ENCODE peak calls at places on chromosome 17, in four cellular contexts. Q is cardiac muscle cell, S is WERI-Rb-1, E is uterus. O is an unnamed sample.

GRCh38 chr17:28999216-28999615 is 6.6 kb downstream of the SEZ6 start:
- DNase-seq in Q (no peak), S (no peak), E (no peak), O (no peak)

GRCh38 chr17:40443196-40443987 is at the start of gene IGFBP4:
- DNase-seq in Q (peak; percentile 86), S (peak; percentile 92), E (peak; percentile 88), O (peak; percentile 83)

GRCh38 chr17:17528696-17529652 is 32.8 kb upstream of the RASD1 start:
- DNase-seq in Q (no peak), S (no peak), E (no peak), O (no peak)

GRCh38 chr17:68710976-68711375 is 109.8 kb upstream of the FAM20A start:
- DNase-seq in Q (no peak), S (no peak), E (no peak), O (no peak)

GRCh38 chr17:72822358-72823023 is 270.0 kb downstream of the SLC39A11 start:
- DNase-seq in Q (no peak), S (no peak), E (no peak), O (no peak)

GRCh38 chr17:60993497-60993896 is 315.8 kb downstream of the BCAS3 start:
- DNase-seq in Q (no peak), S (no peak), E (no peak), O (no peak)

GRCh38 chr17:31489295-31490018 is 98.0 kb downstream of the RAB11FIP4 start:
- DNase-seq in Q (no peak), S (no peak), E (no peak), O (no peak)

GRCh38 chr17:31875081-31875480 is 16.0 kb upstream of the COPRS start:
- DNase-seq in Q (no peak), S (no peak), E (no peak), O (no peak)

GRCh38 chr17:46782250-46782953 is 36.1 kb downstream of the WNT3 start:
- DNase-seq in Q (peak; percentile 30), S (peak; percentile 83), E (no peak), O (no peak)

GRCh38 chr17:16924701-16925440 is 47.0 kb downstream of the TNFRSF13B start:
- DNase-seq in Q (no peak), S (no peak), E (no peak), O (no peak)

GRCh38 chr17:82298538-82299421 is 18.6 kb downstream of the CD7 start:
- DNase-seq in Q (no peak), S (no peak), E (no peak), O (no peak)

GRCh38 chr17:45334701-45335677 is 18.2 kb upstream of the MAP3K14 start:
- DNase-seq in Q (no peak), S (no peak), E (no peak), O (no peak)

GRCh38 chr17:58172369-58173071 is 5.7 kb downstream of the OR4D2 start:
- DNase-seq in Q (peak; percentile 25), S (peak; percentile 82), E (no peak), O (no peak)

GRCh38 chr17:74922172-74922571 is 883 bp downstream of the USH1G start:
- DNase-seq in Q (no peak), S (no peak), E (peak; percentile 23), O (no peak)

GRCh38 chr17:688100-688989 is 26.3 kb downstream of the VPS53 start:
- DNase-seq in Q (peak; percentile 59), S (peak; percentile 20), E (no peak), O (no peak)

GRCh38 chr17:7592422-7593021 is 2.6 kb upstream of the SOX15 start:
- DNase-seq in Q (no peak), S (no peak), E (no peak), O (no peak)

GRCh38 chr17:16989230-16989952 is 17.5 kb upstream of the TNFRSF13B start:
- DNase-seq in Q (no peak), S (no peak), E (no peak), O (no peak)

GRCh38 chr17:59696682-59697277 is 10.4 kb downstream of the PTRH2 start:
- DNase-seq in Q (no peak), S (no peak), E (no peak), O (no peak)

GRCh38 chr17:28405632-28406477 is at the start of gene SLC46A1:
- DNase-seq in Q (peak; percentile 37), S (peak; percentile 80), E (peak; percentile 54), O (peak; percentile 67)

GRCh38 chr17:48465884-48466283 is 35.9 kb upstream of the SKAP1 start:
- DNase-seq in Q (no peak), S (no peak), E (no peak), O (no peak)

GRCh38 chr17:17356931-17357270 is 53.7 kb downstream of the NT5M start:
- DNase-seq in Q (no peak), S (no peak), E (no peak), O (no peak)

GRCh38 chr17:79755591-79755990 is 22.4 kb upstream of the CBX2 start:
- DNase-seq in Q (no peak), S (no peak), E (no peak), O (no peak)

GRCh38 chr17:17024778-17025300 is 17.4 kb upstream of the MPRIP start:
- DNase-seq in Q (peak; percentile 43), S (no peak), E (no peak), O (no peak)

DNA sequence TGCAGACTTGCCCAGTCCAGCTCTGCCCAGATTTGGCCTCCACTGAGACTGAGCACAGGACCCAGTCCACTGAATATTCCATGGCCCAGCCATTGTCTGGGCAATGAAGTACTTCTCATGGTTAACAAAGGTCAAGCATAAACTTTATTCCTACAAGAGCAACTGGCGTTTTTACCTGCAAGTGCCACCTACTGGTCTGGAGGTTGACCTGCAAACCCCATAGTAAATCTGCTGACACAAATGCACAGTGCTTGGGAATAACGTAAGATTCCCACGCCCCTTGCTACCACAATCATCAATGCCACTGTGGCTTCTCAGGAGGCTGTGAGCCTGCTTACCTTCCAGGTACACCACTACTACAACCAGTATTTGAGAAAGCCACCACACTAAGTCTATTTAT is 170.2 kb downstream of the CEP112 start:
- DNase-seq in Q (no peak), S (no peak), E (no peak), O (no peak)
- TF ChIP-seq CTCF in Q (no peak), S (no peak), E (no peak), O (no peak)

GRCh38 chr17:5434984-5435383 is 4.0 kb downstream of the C1QBP start:
- DNase-seq in Q (no peak), S (peak; percentile 19), E (no peak), O (no peak)

GRCh38 chr17:5437721-5438317 is 1.1 kb downstream of the C1QBP start:
- DNase-seq in Q (no peak), S (no peak), E (no peak), O (no peak)

GRCh38 chr17:5438716-5439445 is at the start of gene C1QBP:
- DNase-seq in Q (peak; percentile 95), S (peak; percentile 93), E (peak; percentile 89), O (peak; percentile 95)

GRCh38 chr17:5443728-5444127 is 4.8 kb upstream of the C1QBP start:
- DNase-seq in Q (no peak), S (no peak), E (no peak), O (no peak)

GRCh38 chr17:5439446-5439764 is 450 bp upstream of the C1QBP start:
- DNase-seq in Q (no peak), S (no peak), E (no peak), O (no peak)
- TF ChIP-seq CTCF in Q (peak; percentile 17), S (no peak), E (no peak), O (no peak)

DNA sequence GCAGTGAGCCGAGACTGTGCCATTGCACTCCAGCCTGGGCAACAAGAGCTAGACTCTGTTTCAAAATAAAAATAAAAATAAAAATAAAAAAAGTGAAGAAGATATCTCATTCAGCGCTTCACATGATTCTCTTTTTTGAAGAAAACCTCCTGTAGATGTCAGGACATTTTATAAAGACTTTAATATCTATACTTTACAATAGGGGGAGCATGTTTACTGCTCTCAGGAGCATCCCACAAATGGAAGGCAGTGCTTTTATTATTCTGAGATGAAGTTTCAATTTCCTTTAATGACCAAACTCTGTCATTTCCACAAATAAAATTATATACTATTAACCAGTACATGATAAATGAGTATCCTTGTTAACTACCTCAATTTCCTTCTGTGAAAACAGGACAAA is 118.7 kb upstream of the MYOCD start:
- DNase-seq in Q (no peak), S (no peak), E (no peak), O (no peak)
- TF ChIP-seq CTCF in Q (no peak), S (no peak), E (no peak), O (no peak)

GRCh38 chr17:65085397-65085796 is 28.9 kb upstream of the GNA13 start:
- DNase-seq in Q (peak; percentile 35), S (peak; percentile 25), E (no peak), O (no peak)
- TF ChIP-seq CTCF in Q (no peak), S (peak; percentile 26), E (no peak), O (no peak)

GRCh38 chr17:56173958-56174357 is 20.7 kb downstream of the ANKFN1 start:
- DNase-seq in Q (no peak), S (peak; percentile 22), E (no peak), O (peak; percentile 33)

GRCh38 chr17:56174421-56174820 is 21.1 kb downstream of the ANKFN1 start:
- DNase-seq in Q (no peak), S (no peak), E (no peak), O (no peak)

GRCh38 chr17:56173026-56173425 is 19.8 kb downstream of the ANKFN1 start:
- DNase-seq in Q (no peak), S (no peak), E (no peak), O (no peak)

GRCh38 chr17:56176101-56176500 is 22.8 kb downstream of the ANKFN1 start:
- DNase-seq in Q (no peak), S (no peak), E (no peak), O (no peak)

DNA sequence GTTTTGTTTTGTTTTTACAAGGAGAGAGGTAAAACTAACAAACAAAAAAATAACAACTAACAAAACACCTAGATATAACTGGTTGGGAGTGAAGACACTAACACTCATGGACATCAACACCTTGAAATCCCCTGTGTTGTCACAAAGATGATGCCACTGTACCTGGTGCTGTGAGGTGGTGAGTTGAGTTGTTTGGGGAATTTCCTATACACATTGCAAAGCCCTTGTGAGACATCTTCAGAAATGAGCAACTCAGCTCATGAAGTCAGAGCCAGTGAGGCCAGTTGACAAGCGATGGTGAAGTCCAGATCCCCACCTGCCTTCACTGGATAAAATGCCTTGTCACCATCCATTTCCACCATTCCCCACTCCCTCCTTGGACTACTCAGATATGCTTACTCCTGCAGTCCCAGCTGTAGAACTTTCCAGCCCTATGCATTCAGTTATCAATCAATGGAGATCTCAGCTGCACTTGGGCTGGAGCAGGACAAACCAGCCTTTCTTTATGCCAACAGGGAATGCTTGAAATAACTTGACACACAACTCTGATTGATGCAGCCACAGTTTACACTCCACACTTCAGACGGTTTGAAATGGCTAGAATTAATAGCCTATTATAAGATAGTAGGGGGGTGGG is 22.1 kb downstream of the ANKFN1 start:
- DNase-seq in Q (no peak), S (no peak), E (no peak), O (no peak)
- TF ChIP-seq CTCF in Q (no peak), S (no peak), E (no peak), O (no peak)

O was measured in glutamatergic neuron.